ENCODE peak calls at places on chromosomes 1 and 21, in eight cellular contexts. P is left lobe of liver; O is GF-D8; I is effector memory CD4-positive, alpha-beta T cell; C is cardiac fibroblast; T is fibroblast of lung; V is EL; X is pancreas. L is an unnamed sample.

GRCh38 chr1:156750932-156751723 is at the start of gene HDGF:
- DNase-seq in P (peak; percentile 66), O (no peak), I (no peak), C (peak; percentile 37), T (peak; percentile 29), V (peak; percentile 40), X (peak; percentile 68), L (peak; percentile 40)

GRCh38 chr1:84492726-84493125 is 13.5 kb upstream of the SPATA1 start:
- DNase-seq in P (no peak), O (no peak), I (no peak), C (no peak), T (peak; percentile 18), V (no peak), X (no peak), L (no peak)

GRCh38 chr1:172938676-172939075 is 112.1 kb downstream of the TNFSF18 start:
- DNase-seq in P (no peak), O (no peak), I (no peak), C (peak; percentile 83), T (peak; percentile 63), V (no peak), X (no peak), L (no peak)

GRCh38 chr1:25816112-25816718 is 3.5 kb upstream of the MTFR1L start:
- DNase-seq in P (no peak), O (no peak), I (no peak), C (no peak), T (no peak), V (no peak), X (no peak), L (no peak)

GRCh38 chr1:10484519-10484918 is 9.8 kb downstream of the PEX14 start:
- DNase-seq in P (no peak), O (no peak), I (no peak), C (no peak), T (no peak), V (no peak), X (no peak), L (no peak)

GRCh38 chr21:45227735-45228134 is 60.0 kb downstream of the POFUT2 start:
- DNase-seq in P (no peak), O (no peak), I (no peak), C (no peak), T (no peak), V (no peak), X (no peak), L (no peak)

GRCh38 chr1:3697810-3698209 is 45.5 kb downstream of the TP73 start:
- DNase-seq in P (no peak), O (no peak), I (no peak), C (no peak), T (no peak), V (no peak), X (no peak), L (no peak)

GRCh38 chr1:50236656-50237055 is 127.9 kb downstream of the ELAVL4 start:
- DNase-seq in P (no peak), O (no peak), I (no peak), C (no peak), T (no peak), V (no peak), X (no peak), L (no peak)

GRCh38 chr21:16409341-16409740 is 679.6 kb downstream of the USP25 start:
- DNase-seq in P (no peak), O (no peak), I (no peak), C (no peak), T (peak; percentile 69), V (no peak), X (no peak), L (no peak)

GRCh38 chr1:234913771-234914170 is 214.9 kb downstream of the TOMM20 start:
- DNase-seq in P (no peak), O (no peak), I (no peak), C (no peak), T (no peak), V (no peak), X (no peak), L (no peak)

GRCh38 chr1:99728494-99729235 is 37.8 kb downstream of the FRRS1 start:
- DNase-seq in P (no peak), O (no peak), I (no peak), C (peak; percentile 82), T (peak; percentile 28), V (peak; percentile 31), X (no peak), L (peak; percentile 74)

GRCh38 chr1:155062151-155062686 is 1.3 kb upstream of the EFNA4 start:
- DNase-seq in P (no peak), O (no peak), I (no peak), C (no peak), T (no peak), V (no peak), X (peak; percentile 27), L (no peak)

GRCh38 chr1:205261946-205262668 is 34.4 kb downstream of the TMCC2 start:
- DNase-seq in P (no peak), O (no peak), I (no peak), C (peak; percentile 55), T (peak; percentile 70), V (peak; percentile 76), X (no peak), L (peak; percentile 20)

GRCh38 chr1:166340709-166341108 is 173.9 kb upstream of the FAM78B start:
- DNase-seq in P (no peak), O (no peak), I (no peak), C (no peak), T (no peak), V (no peak), X (no peak), L (no peak)

GRCh38 chr1:119747451-119747850 is 21.3 kb downstream of the HMGCS2 start:
- DNase-seq in P (no peak), O (no peak), I (no peak), C (no peak), T (no peak), V (no peak), X (no peak), L (no peak)

GRCh38 chr1:24964811-24965570 is 34.9 kb upstream of the RUNX3 start:
- DNase-seq in P (no peak), O (no peak), I (peak; percentile 86), C (no peak), T (peak; percentile 94), V (peak; percentile 20), X (no peak), L (no peak)

GRCh38 chr1:9850442-9851162 is 26.8 kb upstream of the CLSTN1 start:
- DNase-seq in P (no peak), O (no peak), I (no peak), C (no peak), T (no peak), V (no peak), X (no peak), L (no peak)

GRCh38 chr1:39087109-39087834 is 61.1 kb downstream of the NDUFS5 start:
- DNase-seq in P (no peak), O (no peak), I (no peak), C (peak; percentile 74), T (peak; percentile 77), V (peak; percentile 61), X (no peak), L (no peak)

GRCh38 chr21:27110956-27111355 is 144.1 kb upstream of the ADAMTS5 start:
- DNase-seq in P (no peak), O (no peak), I (no peak), C (no peak), T (no peak), V (no peak), X (no peak), L (no peak)

GRCh38 chr1:160089883-160090282 is 8.5 kb downstream of the IGSF8 start:
- DNase-seq in P (no peak), O (no peak), I (no peak), C (no peak), T (no peak), V (no peak), X (no peak), L (no peak)

GRCh38 chr1:245155186-245156040 is 628 bp downstream of the KIF26B start:
- DNase-seq in P (no peak), O (no peak), I (no peak), C (no peak), T (peak; percentile 40), V (peak; percentile 34), X (no peak), L (peak; percentile 49)

GRCh38 chr1:201696217-201696761 is 132.7 kb upstream of the IPO9 start:
- DNase-seq in P (no peak), O (no peak), I (no peak), C (peak; percentile 94), T (peak; percentile 95), V (peak; percentile 98), X (no peak), L (no peak)

GRCh38 chr1:238438296-238439275 is 547.9 kb upstream of the ZP4 start:
- DNase-seq in P (no peak), O (no peak), I (no peak), C (no peak), T (no peak), V (no peak), X (no peak), L (no peak)

GRCh38 chr1:233097546-233098254 is 147.3 kb downstream of the NTPCR start:
- DNase-seq in P (no peak), O (no peak), I (no peak), C (peak; percentile 52), T (peak; percentile 80), V (peak; percentile 11), X (no peak), L (no peak)

GRCh38 chr1:119396982-119397381 is 18.0 kb upstream of the HSD3B2 start:
- DNase-seq in P (no peak), O (no peak), I (no peak), C (no peak), T (no peak), V (no peak), X (no peak), L (no peak)

GRCh38 chr21:43759651-43760050 is 16.5 kb downstream of the CSTB start:
- DNase-seq in P (no peak), O (no peak), I (no peak), C (no peak), T (no peak), V (no peak), X (no peak), L (no peak)

GRCh38 chr1:207825719-207826556 is 74.1 kb downstream of the CD46 start:
- DNase-seq in P (peak; percentile 73), O (peak; percentile 82), I (peak; percentile 72), C (peak; percentile 76), T (peak; percentile 52), V (peak; percentile 80), X (no peak), L (peak; percentile 81)

GRCh38 chr1:161044535-161044907 is 1.3 kb downstream of the USF1 start:
- DNase-seq in P (no peak), O (no peak), I (no peak), C (peak; percentile 34), T (no peak), V (peak; percentile 7), X (no peak), L (no peak)

GRCh38 chr1:7379445-7379971 is 391.6 kb upstream of the VAMP3 start:
- DNase-seq in P (peak; percentile 12), O (no peak), I (no peak), C (peak; percentile 37), T (peak; percentile 86), V (peak; percentile 71), X (no peak), L (peak; percentile 94)

GRCh38 chr1:30319765-30320580 is 403.4 kb downstream of the MATN1 start:
- DNase-seq in P (peak; percentile 27), O (no peak), I (no peak), C (no peak), T (no peak), V (no peak), X (no peak), L (no peak)

GRCh38 chr1:41021526-41022308 is at the start of gene SLFNL1:
- DNase-seq in P (no peak), O (no peak), I (no peak), C (peak; percentile 48), T (no peak), V (peak; percentile 35), X (no peak), L (no peak)

GRCh38 chr1:226110249-226111108 is 48.0 kb downstream of the H3-3A start:
- DNase-seq in P (peak; percentile 63), O (peak; percentile 47), I (peak; percentile 27), C (peak; percentile 65), T (peak; percentile 60), V (peak; percentile 73), X (peak; percentile 84), L (peak; percentile 69)

GRCh38 chr1:244089561-244089960 is 38.5 kb downstream of the ZBTB18 start:
- DNase-seq in P (no peak), O (no peak), I (no peak), C (no peak), T (peak; percentile 62), V (no peak), X (no peak), L (no peak)

GRCh38 chr1:59163268-59164092 is 133.4 kb upstream of the FGGY start:
- DNase-seq in P (no peak), O (no peak), I (no peak), C (peak; percentile 64), T (peak; percentile 95), V (peak; percentile 42), X (no peak), L (peak; percentile 54)